ENCODE peak calls at places on chromosomes 1 and 21, in six cellular contexts. J is fibroblast of lung, F is heart right ventricle, A is AG09319, I is OCI-M1, R is glutamatergic neuron. U is an unnamed sample.

GRCh38 chr1:23556661-23557470 is 2.4 kb downstream of the ID3 start:
- DNase-seq in J (peak), F (no peak), A (no peak), I (peak), R (no peak), U (no peak)

GRCh38 chr1:109482242-109482641 is 1.5 kb upstream of the ATXN7L2 start:
- DNase-seq in J (no peak), F (no peak), A (no peak), I (no peak), R (no peak), U (no peak)

GRCh38 chr1:17075470-17076255 is 21.8 kb upstream of the SDHB start:
- DNase-seq in J (no peak), F (no peak), A (no peak), I (no peak), R (peak), U (peak)

GRCh38 chr21:33989440-33989839 is 73.8 kb upstream of the ATP5PO start:
- DNase-seq in J (no peak), F (no peak), A (no peak), I (no peak), R (no peak), U (no peak)

GRCh38 chr1:15849775-15850449 is 2.4 kb downstream of the SPEN start:
- DNase-seq in J (peak), F (no peak), A (no peak), I (peak), R (peak), U (peak)

GRCh38 chr1:46183119-46183842 is 7.0 kb upstream of the P3R3URF start:
- DNase-seq in J (peak), F (no peak), A (peak), I (no peak), R (no peak), U (no peak)

GRCh38 chr1:34847094-34847493 is 12.5 kb downstream of the SMIM12 start:
- DNase-seq in J (no peak), F (no peak), A (no peak), I (no peak), R (no peak), U (no peak)

GRCh38 chr1:102897537-102897936 is 210.8 kb downstream of the COL11A1 start:
- DNase-seq in J (peak), F (no peak), A (no peak), I (no peak), R (no peak), U (no peak)

GRCh38 chr1:208866351-208866750 is 622.2 kb upstream of the PLXNA2 start:
- DNase-seq in J (no peak), F (no peak), A (no peak), I (no peak), R (no peak), U (no peak)

GRCh38 chr1:223102797-223103533 is 40.1 kb downstream of the TLR5 start:
- DNase-seq in J (no peak), F (peak), A (no peak), I (no peak), R (no peak), U (no peak)

GRCh38 chr1:85578321-85579295 is 2.0 kb upstream of the CCN1 start:
- DNase-seq in J (peak), F (no peak), A (peak), I (no peak), R (no peak), U (no peak)

GRCh38 chr21:43211085-43212071 is 42.6 kb downstream of the CRYAA start:
- DNase-seq in J (no peak), F (peak), A (no peak), I (no peak), R (peak), U (no peak)

GRCh38 chr1:205325334-205325884 is 3.9 kb upstream of the NUAK2 start:
- DNase-seq in J (peak), F (no peak), A (peak), I (peak), R (peak), U (peak)

GRCh38 chr1:62232885-62233284 is 38.2 kb downstream of the L1TD1 start:
- DNase-seq in J (no peak), F (no peak), A (no peak), I (no peak), R (no peak), U (no peak)

GRCh38 chr1:206503591-206504362 is 3.6 kb upstream of the RASSF5 start:
- DNase-seq in J (peak), F (no peak), A (peak), I (peak), R (no peak), U (no peak)

GRCh38 chr1:43015269-43015668 is 56.6 kb upstream of the SLC2A1 start:
- DNase-seq in J (no peak), F (no peak), A (no peak), I (no peak), R (no peak), U (no peak)

GRCh38 chr1:154697710-154698109 is 89.7 kb upstream of the ADAR start:
- DNase-seq in J (no peak), F (no peak), A (no peak), I (no peak), R (no peak), U (no peak)

GRCh38 chr1:245822997-245823396 is 668.2 kb downstream of the KIF26B start:
- DNase-seq in J (peak), F (no peak), A (peak), I (no peak), R (no peak), U (no peak)

GRCh38 chr1:109610609-109611307 is 8.7 kb downstream of the GNAT2 start:
- DNase-seq in J (no peak), F (no peak), A (no peak), I (no peak), R (no peak), U (no peak)

GRCh38 chr1:59214764-59215208 is 82.1 kb upstream of the FGGY start:
- DNase-seq in J (peak), F (no peak), A (no peak), I (no peak), R (peak), U (no peak)

GRCh38 chr1:24898909-24899439 is 31.1 kb downstream of the RUNX3 start:
- DNase-seq in J (no peak), F (no peak), A (no peak), I (no peak), R (no peak), U (no peak)

GRCh38 chr1:65431111-65431705 is 10.7 kb downstream of the LEPR start:
- DNase-seq in J (peak), F (no peak), A (no peak), I (peak), R (no peak), U (peak)

GRCh38 chr1:151936653-151937052 is 27.3 kb upstream of the THEM4 start:
- DNase-seq in J (no peak), F (no peak), A (no peak), I (no peak), R (peak), U (no peak)

GRCh38 chr1:115595279-115596079 is 46.3 kb upstream of the VANGL1 start:
- DNase-seq in J (peak), F (peak), A (peak), I (peak), R (peak), U (peak)

GRCh38 chr1:154837034-154837678 is 32.9 kb downstream of the KCNN3 start:
- DNase-seq in J (no peak), F (peak), A (no peak), I (peak), R (no peak), U (peak)

GRCh38 chr1:89831462-89832113 is 10.8 kb downstream of the LRRC8D start:
- DNase-seq in J (no peak), F (no peak), A (no peak), I (no peak), R (peak), U (no peak)

GRCh38 chr1:151461694-151462093 is 2.4 kb upstream of the POGZ start:
- DNase-seq in J (no peak), F (no peak), A (no peak), I (no peak), R (no peak), U (no peak)

GRCh38 chr1:151511636-151512215 is 539 bp downstream of the CGN start:
- DNase-seq in J (no peak), F (peak), A (no peak), I (peak), R (peak), U (peak)

GRCh38 chr1:170886460-170886859 is 48.9 kb upstream of the MROH9 start:
- DNase-seq in J (no peak), F (no peak), A (no peak), I (no peak), R (no peak), U (no peak)

GRCh38 chr1:1168156-1168450 is 5.6 kb upstream of the TTLL10 start:
- DNase-seq in J (no peak), F (no peak), A (no peak), I (no peak), R (peak), U (no peak)

GRCh38 chr21:36584980-36585940 is 105.3 kb upstream of the CLDN14 start:
- DNase-seq in J (no peak), F (no peak), A (no peak), I (peak), R (no peak), U (no peak)

GRCh38 chr1:178937770-178938169 is 66.9 kb upstream of the ANGPTL1 start:
- DNase-seq in J (no peak), F (no peak), A (no peak), I (no peak), R (no peak), U (no peak)

GRCh38 chr1:156162430-156163037 is 9.1 kb downstream of the SEMA4A start:
- DNase-seq in J (no peak), F (peak), A (no peak), I (no peak), R (no peak), U (no peak)

GRCh38 chr21:35202431-35202830 is 153.3 kb upstream of the RUNX1 start:
- DNase-seq in J (peak), F (no peak), A (no peak), I (no peak), R (no peak), U (no peak)

GRCh38 chr1:222777977-222778376 is 36.9 kb upstream of the DISP1 start:
- DNase-seq in J (peak), F (no peak), A (no peak), I (no peak), R (no peak), U (no peak)

GRCh38 chr1:92459871-92460320 is 26.8 kb downstream of the GFI1 start:
- DNase-seq in J (no peak), F (no peak), A (no peak), I (peak), R (no peak), U (no peak)

GRCh38 chr1:28056129-28056925 is 32.1 kb downstream of the EYA3 start:
- DNase-seq in J (no peak), F (no peak), A (no peak), I (peak), R (no peak), U (peak)

GRCh38 chr1:31434979-31435378 is 22.0 kb downstream of the SERINC2 start:
- DNase-seq in J (no peak), F (no peak), A (no peak), I (no peak), R (no peak), U (no peak)

U was measured in erythroblast.